ENCODE peak calls at places on chromosomes 16 and 17, in eight cellular contexts. T is cardiac fibroblast; N is COLO829; L is HFFc6; S is stimulated activated CD4-positive, alpha-beta T cell treated with anti-CD3 and anti-CD28 coated beads, Interleukin-1b, Interleukin-23, amount 100 ng/mL, for 24 hours; B is psoas muscle; E is H9; D is GM23248. X is an unnamed sample.

GRCh38 chr16:66382966-66383299 is 16.4 kb downstream of the CDH5 start:
- DNase-seq in T (peak), N (peak), L (peak), S (no peak), B (no peak), E (no peak), D (peak), X (peak)

GRCh38 chr17:6712058-6712853 is 913 bp downstream of the SLC13A5 start:
- DNase-seq in T (peak), N (peak), L (no peak), S (no peak), B (no peak), E (peak), D (peak), X (peak)

GRCh38 chr16:49491111-49491670 is 117.6 kb downstream of the C16orf78 start:
- DNase-seq in T (no peak), N (no peak), L (no peak), S (no peak), B (no peak), E (no peak), D (no peak), X (no peak)

GRCh38 chr16:87851601-87852000 is 17.7 kb downstream of the SLC7A5 start:
- DNase-seq in T (no peak), N (no peak), L (no peak), S (no peak), B (no peak), E (no peak), D (no peak), X (no peak)

GRCh38 chr17:11848330-11848729 is 148.9 kb downstream of the ZNF18 start:
- DNase-seq in T (no peak), N (no peak), L (no peak), S (no peak), B (no peak), E (no peak), D (no peak), X (no peak)

GRCh38 chr17:3026856-3027751 is 36.3 kb downstream of the OR1D5 start:
- DNase-seq in T (no peak), N (no peak), L (no peak), S (no peak), B (no peak), E (peak), D (no peak), X (no peak)

GRCh38 chr17:17322516-17323510 is 19.6 kb downstream of the NT5M start:
- DNase-seq in T (no peak), N (no peak), L (no peak), S (no peak), B (no peak), E (no peak), D (no peak), X (no peak)

GRCh38 chr17:35298639-35299038 is 55.8 kb downstream of the SLFN5 start:
- DNase-seq in T (no peak), N (no peak), L (no peak), S (no peak), B (no peak), E (no peak), D (no peak), X (no peak)

GRCh38 chr17:74271902-74272563 is 2.0 kb upstream of the DNAI2 start:
- DNase-seq in T (no peak), N (peak), L (no peak), S (no peak), B (peak), E (no peak), D (no peak), X (peak)

GRCh38 chr16:68768170-68768569 is 31.1 kb downstream of the CDH1 start:
- DNase-seq in T (no peak), N (no peak), L (no peak), S (no peak), B (no peak), E (no peak), D (no peak), X (no peak)

GRCh38 chr17:34633351-34633750 is 54.0 kb downstream of the TMEM132E start:
- DNase-seq in T (no peak), N (no peak), L (no peak), S (no peak), B (no peak), E (peak), D (no peak), X (no peak)

GRCh38 chr17:66885417-66885816 is 50.5 kb downstream of the CACNG5 start:
- DNase-seq in T (no peak), N (no peak), L (no peak), S (no peak), B (no peak), E (no peak), D (no peak), X (no peak)

GRCh38 chr17:35291802-35292201 is 48.9 kb downstream of the SLFN5 start:
- DNase-seq in T (peak), N (no peak), L (peak), S (no peak), B (no peak), E (no peak), D (peak), X (peak)